ENCODE peak calls at places on chromosomes 12 and 14, in five cellular contexts. One of them, this sample, is unnamed. For H3K4me1 and H3K27me3, the result is how much of the 10 kb centered on the place peaks cover.

GRCh38 chr12:52636592-52637258 is 15.3 kb downstream of the KRT2 start:
- DNase-seq in thoracic aorta: no peak
- DNase-seq in neural progenitor cell: no peak
- DNase-seq in hepatocyte: no peak
- DNase-seq in CD8-positive, alpha-beta T cell: no peak
- DNase-seq in this sample: no peak

GRCh38 chr12:34210689-34211530 is 188.6 kb downstream of the ALG10 start:
- DNase-seq in thoracic aorta: no peak
- DNase-seq in neural progenitor cell: no peak
- DNase-seq in hepatocyte: no peak
- DNase-seq in CD8-positive, alpha-beta T cell: no peak
- DNase-seq in this sample: no peak

GRCh38 chr14:22614240-22614799 is 16.2 kb downstream of the ABHD4 start:
- DNase-seq in thoracic aorta: no peak
- DNase-seq in neural progenitor cell: peak
- DNase-seq in hepatocyte: peak
- DNase-seq in CD8-positive, alpha-beta T cell: no peak
- DNase-seq in this sample: peak

GRCh38 chr12:11947218-11947617 is 123.5 kb upstream of the BCL2L14 start:
- DNase-seq in thoracic aorta: no peak
- DNase-seq in neural progenitor cell: no peak
- DNase-seq in hepatocyte: no peak
- DNase-seq in CD8-positive, alpha-beta T cell: no peak
- DNase-seq in this sample: no peak

GRCh38 chr14:103626150-103626850 is 2.7 kb upstream of the KLC1 start:
- DNase-seq in thoracic aorta: no peak
- DNase-seq in neural progenitor cell: no peak
- DNase-seq in hepatocyte: no peak
- DNase-seq in CD8-positive, alpha-beta T cell: no peak
- DNase-seq in this sample: peak

GRCh38 chr12:113940357-113940756 is 25.8 kb downstream of the RBM19 start:
- DNase-seq in thoracic aorta: no peak
- DNase-seq in neural progenitor cell: peak
- DNase-seq in hepatocyte: no peak
- DNase-seq in CD8-positive, alpha-beta T cell: no peak
- DNase-seq in this sample: no peak

GRCh38 chr12:89992668-89993401 is 284.2 kb upstream of the ATP2B1 start:
- DNase-seq in thoracic aorta: no peak
- DNase-seq in neural progenitor cell: no peak
- DNase-seq in hepatocyte: no peak
- DNase-seq in CD8-positive, alpha-beta T cell: no peak
- DNase-seq in this sample: no peak

GRCh38 chr14:99566009-99566389 is 38.0 kb downstream of the CCDC85C start:
- DNase-seq in thoracic aorta: no peak
- DNase-seq in neural progenitor cell: no peak
- DNase-seq in hepatocyte: no peak
- DNase-seq in CD8-positive, alpha-beta T cell: no peak
- DNase-seq in this sample: no peak

GRCh38 chr14:44803239-44803905 is 158.4 kb downstream of the KLHL28 start:
- DNase-seq in thoracic aorta: no peak
- DNase-seq in neural progenitor cell: peak
- DNase-seq in hepatocyte: peak
- DNase-seq in CD8-positive, alpha-beta T cell: no peak
- DNase-seq in this sample: peak

GRCh38 chr12:119024226-119024810 is 43.0 kb downstream of the SRRM4 start:
- DNase-seq in thoracic aorta: no peak
- DNase-seq in neural progenitor cell: peak
- DNase-seq in hepatocyte: no peak
- DNase-seq in CD8-positive, alpha-beta T cell: no peak
- DNase-seq in this sample: no peak

GRCh38 chr14:52052991-52053390 is 15.9 kb downstream of the NID2 start:
- DNase-seq in thoracic aorta: no peak
- DNase-seq in neural progenitor cell: no peak
- DNase-seq in hepatocyte: no peak
- DNase-seq in CD8-positive, alpha-beta T cell: no peak
- DNase-seq in this sample: no peak
- H3K27ac ChIP-seq in thoracic aorta: peak
- H3K27ac ChIP-seq in neural progenitor cell: no peak
- H3K27ac ChIP-seq in hepatocyte: peak
- H3K27ac ChIP-seq in CD8-positive, alpha-beta T cell: no peak
- H3K27ac ChIP-seq in this sample: no peak

DNA sequence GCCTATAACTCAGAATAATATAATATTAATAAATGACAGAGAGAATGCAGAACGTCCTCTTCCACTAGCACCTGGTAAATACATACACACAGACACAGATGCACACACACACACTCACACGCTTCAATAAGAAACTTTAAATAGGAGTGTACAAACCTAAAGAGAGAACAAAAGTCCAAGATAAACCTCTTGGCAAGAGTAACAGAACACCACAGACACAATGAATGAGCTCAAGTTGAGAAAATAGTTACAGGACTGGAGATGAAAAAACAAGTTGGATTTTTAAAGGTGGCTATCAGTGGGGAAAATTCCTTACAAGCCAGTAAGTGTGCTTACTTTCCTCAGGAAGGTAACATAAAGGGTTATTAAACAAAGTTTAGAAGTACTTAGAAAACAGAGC is 35.2 kb downstream of the CRY1 start:
- DNase-seq in thoracic aorta: no peak
- DNase-seq in neural progenitor cell: no peak
- DNase-seq in hepatocyte: no peak
- DNase-seq in CD8-positive, alpha-beta T cell: no peak
- DNase-seq in this sample: no peak
- H3K4me1 ChIP-seq in thoracic aorta: under half
- H3K4me1 ChIP-seq in neural progenitor cell: under half
- H3K4me1 ChIP-seq in hepatocyte: under half
- H3K4me1 ChIP-seq in CD8-positive, alpha-beta T cell: under half
- H3K4me1 ChIP-seq in this sample: under half

DNA sequence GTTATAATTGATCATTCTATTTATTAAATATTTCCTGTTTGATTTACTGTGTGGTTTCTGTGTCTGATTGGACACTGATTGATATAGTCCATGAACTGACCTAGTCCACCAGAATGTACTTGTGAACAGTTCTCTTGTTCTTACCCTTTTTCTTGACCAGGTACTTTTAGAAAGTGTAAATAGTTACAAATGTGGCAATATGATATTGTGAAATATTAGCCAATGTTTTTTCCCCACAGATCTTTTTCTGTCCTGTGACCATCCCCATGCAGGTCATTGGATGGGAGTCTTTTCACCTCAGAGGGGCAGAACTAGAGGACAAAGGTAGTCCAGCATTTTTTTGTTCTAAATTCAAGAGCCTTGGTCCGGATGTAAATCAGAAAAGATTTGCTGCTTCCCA is 8.3 kb upstream of the CRY1 start:
- DNase-seq in thoracic aorta: no peak
- DNase-seq in neural progenitor cell: no peak
- DNase-seq in hepatocyte: no peak
- DNase-seq in CD8-positive, alpha-beta T cell: no peak
- DNase-seq in this sample: no peak
- H3K27me3 ChIP-seq in thoracic aorta: under half
- H3K27me3 ChIP-seq in neural progenitor cell: under half
- H3K27me3 ChIP-seq in hepatocyte: under half
- H3K27me3 ChIP-seq in CD8-positive, alpha-beta T cell: under half
- H3K27me3 ChIP-seq in this sample: under half

GRCh38 chr14:52877628-52878027 is 73.2 kb downstream of the FERMT2 start:
- DNase-seq in thoracic aorta: no peak
- DNase-seq in neural progenitor cell: no peak
- DNase-seq in hepatocyte: no peak
- DNase-seq in CD8-positive, alpha-beta T cell: no peak
- DNase-seq in this sample: no peak

GRCh38 chr14:52875707-52876106 is 75.1 kb downstream of the FERMT2 start:
- DNase-seq in thoracic aorta: no peak
- DNase-seq in neural progenitor cell: no peak
- DNase-seq in hepatocyte: no peak
- DNase-seq in CD8-positive, alpha-beta T cell: no peak
- DNase-seq in this sample: no peak

GRCh38 chr14:52874389-52874788 is 76.5 kb downstream of the FERMT2 start:
- DNase-seq in thoracic aorta: no peak
- DNase-seq in neural progenitor cell: no peak
- DNase-seq in hepatocyte: no peak
- DNase-seq in CD8-positive, alpha-beta T cell: no peak
- DNase-seq in this sample: no peak

GRCh38 chr14:52876806-52877205 is 74.0 kb downstream of the FERMT2 start:
- DNase-seq in thoracic aorta: no peak
- DNase-seq in neural progenitor cell: no peak
- DNase-seq in hepatocyte: no peak
- DNase-seq in CD8-positive, alpha-beta T cell: no peak
- DNase-seq in this sample: no peak

GRCh38 chr14:52876311-52876710 is 74.5 kb downstream of the FERMT2 start:
- DNase-seq in thoracic aorta: no peak
- DNase-seq in neural progenitor cell: no peak
- DNase-seq in hepatocyte: no peak
- DNase-seq in CD8-positive, alpha-beta T cell: no peak
- DNase-seq in this sample: no peak
- H3K27ac ChIP-seq in thoracic aorta: peak
- H3K27ac ChIP-seq in neural progenitor cell: no peak
- H3K27ac ChIP-seq in hepatocyte: peak
- H3K27ac ChIP-seq in CD8-positive, alpha-beta T cell: no peak
- H3K27ac ChIP-seq in this sample: no peak

DNA sequence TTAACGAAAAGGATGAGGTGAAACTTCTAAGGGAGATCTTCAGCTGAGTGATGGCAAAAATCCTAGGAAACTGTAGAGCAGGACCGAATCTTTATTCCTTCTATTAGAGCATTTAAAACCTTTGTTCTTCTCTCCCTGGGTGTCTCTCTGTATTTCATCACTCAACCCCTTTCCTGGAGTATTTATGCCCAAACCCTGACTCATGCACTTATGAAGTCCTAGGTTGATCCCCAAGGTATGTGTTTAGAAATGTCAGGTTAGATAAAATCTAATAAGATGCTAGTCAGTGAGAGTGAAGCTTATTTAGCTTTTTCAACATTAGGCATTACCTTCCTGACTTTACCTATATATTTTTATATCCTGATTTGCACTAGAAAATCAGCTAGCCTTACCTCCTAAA is 239.8 kb upstream of the NPAS3 start:
- DNase-seq in thoracic aorta: no peak
- DNase-seq in neural progenitor cell: no peak
- DNase-seq in hepatocyte: no peak
- DNase-seq in CD8-positive, alpha-beta T cell: no peak
- DNase-seq in this sample: no peak
- H3K4me1 ChIP-seq in thoracic aorta: under half
- H3K4me1 ChIP-seq in neural progenitor cell: under half
- H3K4me1 ChIP-seq in hepatocyte: under half
- H3K4me1 ChIP-seq in CD8-positive, alpha-beta T cell: under half
- H3K4me1 ChIP-seq in this sample: under half

GRCh38 chr12:6841139-6841515 is 402 bp downstream of the GNB3 start:
- DNase-seq in thoracic aorta: no peak
- DNase-seq in neural progenitor cell: no peak
- DNase-seq in hepatocyte: no peak
- DNase-seq in CD8-positive, alpha-beta T cell: no peak
- DNase-seq in this sample: peak
- H3K27me3 ChIP-seq in thoracic aorta: under half
- H3K27me3 ChIP-seq in neural progenitor cell: under half
- H3K27me3 ChIP-seq in hepatocyte: under half
- H3K27me3 ChIP-seq in CD8-positive, alpha-beta T cell: under half
- H3K27me3 ChIP-seq in this sample: under half